ENCODE peak calls at places on chromosomes 12 and 14, in five cellular contexts. C is endothelial cell of umbilical vein, X is SK-N-SH, Z is fibroblast of lung, G is HCT116. F is an unnamed sample.

GRCh38 chr12:1459339-1459738 is 135.0 kb downstream of the FBXL14 start:
- DNase-seq in C (no peak), X (no peak), Z (no peak), G (no peak), F (no peak)

GRCh38 chr14:22472935-22473854 is 115.8 kb downstream of the DAD1 start:
- DNase-seq in C (peak), X (peak), Z (no peak), G (peak), F (peak)

GRCh38 chr12:7694556-7694955 is 1.0 kb downstream of the GDF3 start:
- DNase-seq in C (no peak), X (no peak), Z (no peak), G (no peak), F (no peak)

GRCh38 chr14:92280554-92281262 is 42.3 kb upstream of the SLC24A4 start:
- DNase-seq in C (no peak), X (no peak), Z (no peak), G (no peak), F (no peak)

GRCh38 chr12:122028165-122028591 is 6.5 kb downstream of the BCL7A start:
- DNase-seq in C (no peak), X (no peak), Z (peak), G (no peak), F (no peak)

GRCh38 chr14:102778616-102779351 is 1.5 kb downstream of the TRAF3 start:
- DNase-seq in C (peak), X (no peak), Z (peak), G (no peak), F (no peak)

GRCh38 chr14:96578619-96579018 is 76.4 kb downstream of the PAPOLA start:
- DNase-seq in C (no peak), X (no peak), Z (no peak), G (no peak), F (no peak)

GRCh38 chr12:52060498-52061177 is 9.1 kb upstream of the ATG101 start:
- DNase-seq in C (no peak), X (no peak), Z (no peak), G (no peak), F (no peak)

GRCh38 chr14:64614992-64615391 is 65.2 kb downstream of the PPP1R36 start:
- DNase-seq in C (no peak), X (no peak), Z (no peak), G (no peak), F (peak)

GRCh38 chr12:112837629-112838191 is 46.2 kb downstream of the RPH3A start:
- DNase-seq in C (peak), X (no peak), Z (peak), G (no peak), F (peak)

GRCh38 chr14:89060191-89060590 is 235.7 kb downstream of the TTC8 start:
- DNase-seq in C (no peak), X (no peak), Z (peak), G (no peak), F (no peak)

GRCh38 chr14:33509927-33510535 is 440.8 kb downstream of the EGLN3 start:
- DNase-seq in C (peak), X (no peak), Z (peak), G (no peak), F (peak)

GRCh38 chr12:40446385-40446784 is 221.6 kb downstream of the LRRK2 start:
- DNase-seq in C (peak), X (peak), Z (no peak), G (peak), F (peak)

GRCh38 chr12:63792333-63792732 is 12.6 kb downstream of the RXYLT1 start:
- DNase-seq in C (no peak), X (no peak), Z (no peak), G (no peak), F (no peak)

GRCh38 chr12:19507823-19508222 is 68.5 kb downstream of the AEBP2 start:
- DNase-seq in C (peak), X (peak), Z (no peak), G (no peak), F (no peak)

GRCh38 chr12:86389949-86390348 is 133.8 kb upstream of the MGAT4C start:
- DNase-seq in C (no peak), X (no peak), Z (peak), G (no peak), F (peak)

GRCh38 chr14:104342435-104343293 is 204.3 kb downstream of the KIF26A start:
- DNase-seq in C (no peak), X (no peak), Z (no peak), G (no peak), F (no peak)

GRCh38 chr14:92360666-92361370 is 37.9 kb downstream of the SLC24A4 start:
- DNase-seq in C (no peak), X (no peak), Z (no peak), G (no peak), F (no peak)

GRCh38 chr12:4107436-4107878 is 166.1 kb upstream of the CCND2 start:
- DNase-seq in C (peak), X (peak), Z (peak), G (peak), F (peak)

DNA sequence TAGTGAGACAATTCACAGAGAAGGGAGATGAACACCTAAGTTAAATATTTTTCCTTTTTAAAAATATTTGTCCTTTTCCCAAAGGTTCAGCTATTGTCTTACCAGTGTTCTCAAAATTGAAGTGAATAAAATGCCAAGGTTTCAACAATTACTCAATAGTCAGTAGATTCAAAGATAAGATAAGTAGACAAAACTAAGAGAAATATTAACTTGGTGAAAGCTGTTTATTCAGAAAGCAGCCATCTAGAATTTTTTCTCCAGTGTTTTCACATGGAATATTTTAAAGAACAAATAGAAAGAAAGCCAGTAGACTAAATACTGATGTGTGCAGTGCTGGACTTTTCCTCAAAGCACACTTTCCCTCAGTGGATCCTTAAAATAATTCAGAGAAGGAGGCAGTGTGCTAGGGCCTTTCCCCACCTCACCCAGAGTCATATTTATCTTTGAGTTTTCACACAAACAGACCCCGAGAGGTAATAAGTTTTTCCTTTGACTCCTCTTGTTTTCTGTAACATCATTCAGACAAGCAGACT is 144.5 kb upstream of the PLEKHG7 start:
- DNase-seq in C (no peak), X (no peak), Z (no peak), G (no peak), F (no peak)
- H2AFZ ChIP-seq in C (no peak), X (no peak), Z (no peak), G (no peak), F (no peak)

DNA sequence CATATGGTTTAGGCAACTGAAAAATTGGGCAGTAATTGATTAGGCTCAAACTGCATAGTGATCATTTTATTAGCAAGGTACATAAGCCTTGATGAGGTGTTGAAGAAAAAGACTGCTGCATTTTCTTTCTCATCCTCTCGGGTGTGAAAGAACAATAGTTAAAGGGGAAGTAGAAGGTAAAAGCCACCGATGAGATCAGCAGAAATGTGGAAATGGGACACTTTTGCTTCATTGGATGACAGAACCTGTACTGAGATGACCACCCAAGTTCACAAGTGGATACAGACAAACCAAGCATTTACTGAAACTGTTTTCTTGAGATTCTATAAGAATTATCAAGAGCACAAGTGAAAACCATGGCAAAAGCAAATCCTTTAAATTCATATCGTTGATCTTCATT is 184.0 kb downstream of the TMX1 start:
- DNase-seq in C (peak), X (no peak), Z (no peak), G (no peak), F (no peak)
- H3K27ac ChIP-seq in C (no peak), X (no peak), Z (no peak), G (no peak), F (no peak)

GRCh38 chr14:99551034-99551922 is 52.7 kb downstream of the CCDC85C start:
- DNase-seq in C (no peak), X (no peak), Z (no peak), G (no peak), F (no peak)

GRCh38 chr14:99550387-99550992 is 53.5 kb downstream of the CCDC85C start:
- DNase-seq in C (no peak), X (no peak), Z (no peak), G (no peak), F (no peak)

GRCh38 chr14:99548871-99549270 is 55.1 kb downstream of the CCDC85C start:
- DNase-seq in C (no peak), X (no peak), Z (no peak), G (no peak), F (no peak)

GRCh38 chr14:99548285-99548684 is 55.7 kb downstream of the CCDC85C start:
- DNase-seq in C (no peak), X (no peak), Z (no peak), G (no peak), F (no peak)

DNA sequence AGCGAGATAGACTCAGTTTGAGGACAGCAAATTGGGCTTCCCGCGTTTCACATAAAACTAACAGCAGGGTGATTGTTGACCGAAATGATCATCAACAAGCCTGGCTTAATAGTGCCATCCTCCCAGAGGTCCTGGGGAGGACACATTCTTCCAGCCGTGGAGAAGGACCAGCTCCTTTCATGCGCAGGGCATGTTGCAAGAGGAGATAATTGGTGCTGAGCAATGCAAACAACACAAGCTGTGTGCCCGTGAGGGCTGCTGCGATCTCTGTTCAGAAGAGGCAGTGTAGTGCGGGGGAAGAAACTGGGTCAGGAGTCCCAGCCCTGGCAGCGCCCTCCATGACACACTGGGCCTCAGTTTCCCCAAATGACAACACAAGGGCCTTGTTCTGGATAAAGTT is 54.3 kb downstream of the CCDC85C start:
- DNase-seq in C (no peak), X (no peak), Z (no peak), G (no peak), F (no peak)
- H2AFZ ChIP-seq in C (no peak), X (no peak), Z (no peak), G (no peak), F (no peak)

DNA sequence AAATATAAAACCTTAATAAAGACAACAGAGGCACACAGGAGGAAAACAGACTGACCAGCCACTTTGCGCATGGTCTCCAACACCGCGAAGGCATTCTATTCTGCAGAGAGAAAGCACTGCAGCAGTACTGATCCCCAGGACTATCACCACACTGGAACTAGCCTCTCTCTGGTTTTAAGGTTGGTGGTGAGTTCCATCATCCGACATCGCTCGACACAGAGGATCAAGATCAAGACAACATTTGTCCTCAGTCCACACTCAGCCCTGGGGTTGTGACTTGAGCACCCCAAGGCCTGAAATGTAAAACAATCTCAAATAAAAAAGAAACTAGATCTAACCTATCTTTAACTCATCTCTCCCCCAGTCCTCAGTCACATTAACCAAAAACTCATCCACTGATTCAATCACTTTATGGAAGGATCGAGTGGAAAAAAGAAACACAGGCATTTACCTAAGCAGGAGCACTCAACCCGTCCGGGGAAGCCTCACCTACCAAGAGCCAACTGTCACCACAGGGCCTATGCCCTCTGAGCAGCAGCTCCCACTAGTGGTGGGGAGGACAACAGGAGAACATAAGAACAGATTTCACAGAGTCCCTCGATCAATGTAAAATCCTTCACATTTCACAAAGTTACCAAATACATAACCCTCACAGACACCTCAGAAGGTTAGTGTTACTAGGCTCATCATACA is 17.7 kb downstream of the STXBP6 start:
- DNase-seq in C (no peak), X (no peak), Z (no peak), G (no peak), F (no peak)
- H3K27ac ChIP-seq in C (no peak), X (no peak), Z (no peak), G (no peak), F (no peak)

GRCh38 chr14:24113379-24113800 is 1.2 kb upstream of the DCAF11 start:
- DNase-seq in C (no peak), X (no peak), Z (no peak), G (no peak), F (no peak)
- H2AFZ ChIP-seq in C (peak), X (peak), Z (peak), G (no peak), F (peak)

GRCh38 chr14:35365130-35366047 is 39.2 kb downstream of the NFKBIA start:
- DNase-seq in C (peak), X (no peak), Z (peak), G (peak), F (peak)
- H3K27ac ChIP-seq in C (peak), X (peak), Z (peak), G (peak), F (peak)

DNA sequence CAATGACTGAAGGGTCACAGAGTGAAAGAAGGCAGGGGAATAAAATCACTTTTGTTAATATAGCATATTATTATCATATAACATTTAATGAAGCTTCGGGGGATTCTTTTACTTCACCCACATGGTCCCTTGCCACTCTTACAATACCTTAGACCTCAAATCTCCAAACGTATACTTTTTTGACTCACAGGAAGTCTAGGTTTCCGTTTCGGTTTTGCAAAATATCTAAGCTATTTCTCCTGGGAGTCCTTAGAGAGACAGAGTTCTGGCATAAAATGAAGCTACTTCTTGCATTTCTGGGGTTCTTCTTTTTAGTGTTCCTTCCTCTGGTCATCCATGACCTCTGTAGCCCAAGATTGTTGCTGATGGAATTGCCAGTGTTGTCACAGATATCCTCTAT is 590.5 kb upstream of the ATP2B1 start:
- DNase-seq in C (peak), X (no peak), Z (no peak), G (no peak), F (no peak)
- H2AFZ ChIP-seq in C (no peak), X (no peak), Z (peak), G (no peak), F (no peak)

GRCh38 chr12:53972152-53972702 is 699 bp upstream of the HOXC11 start:
- DNase-seq in C (no peak), X (no peak), Z (no peak), G (no peak), F (peak)

GRCh38 chr12:53972722-53973092 is 219 bp upstream of the HOXC11 start:
- DNase-seq in C (no peak), X (no peak), Z (no peak), G (no peak), F (no peak)

GRCh38 chr12:53974084-53975018 is at the start of gene HOTAIR:
- DNase-seq in C (no peak), X (peak), Z (no peak), G (no peak), F (peak)

GRCh38 chr12:53971686-53972085 is 1.2 kb upstream of the HOXC11 start:
- DNase-seq in C (no peak), X (no peak), Z (no peak), G (no peak), F (no peak)

GRCh38 chr12:53973093-53974042 is at the start of gene HOXC11:
- DNase-seq in C (no peak), X (no peak), Z (no peak), G (no peak), F (peak)
- H3K27ac ChIP-seq in C (no peak), X (no peak), Z (no peak), G (no peak), F (no peak)

GRCh38 chr12:75699251-75699650 is 187.8 kb upstream of the KRR1 start:
- DNase-seq in C (no peak), X (no peak), Z (no peak), G (no peak), F (no peak)
- H2AFZ ChIP-seq in C (no peak), X (peak), Z (no peak), G (no peak), F (peak)